ENCODE peak calls at places on chromosomes 13 and 19, in four cellular contexts. One of them, this sample, is unnamed. For H3K36me3, the result is how much of the 10 kb centered on the place peaks cover.

GRCh38 chr19:5563941-5564612 is 3.7 kb downstream of the TINCR start:
- DNase-seq in GM23338: no peak
- DNase-seq in heart right ventricle: no peak
- DNase-seq in mesendoderm: peak
- DNase-seq in this sample: no peak

GRCh38 chr13:36965767-36966166 is 33.4 kb downstream of the ALG5 start:
- DNase-seq in heart right ventricle: no peak
- DNase-seq in GM23338: no peak
- DNase-seq in mesendoderm: peak
- DNase-seq in this sample: no peak

GRCh38 chr13:67150608-67151007 is 79.5 kb downstream of the PCDH9 start:
- DNase-seq in mesendoderm: no peak
- DNase-seq in GM23338: no peak
- DNase-seq in heart right ventricle: no peak
- DNase-seq in this sample: no peak

GRCh38 chr13:87941244-87941643 is 270.1 kb downstream of the SLITRK5 start:
- DNase-seq in mesendoderm: no peak
- DNase-seq in GM23338: no peak
- DNase-seq in heart right ventricle: no peak
- DNase-seq in this sample: no peak

GRCh38 chr19:55018633-55019032 is 19.4 kb downstream of the GP6 start:
- DNase-seq in mesendoderm: no peak
- DNase-seq in GM23338: no peak
- DNase-seq in heart right ventricle: no peak
- DNase-seq in this sample: no peak

GRCh38 chr19:54154603-54155345 is 4.7 kb downstream of the LENG1 start:
- DNase-seq in mesendoderm: no peak
- DNase-seq in GM23338: no peak
- DNase-seq in heart right ventricle: no peak
- DNase-seq in this sample: no peak

GRCh38 chr13:88857256-88857655 is 1186.1 kb downstream of the SLITRK5 start:
- DNase-seq in heart right ventricle: no peak
- DNase-seq in mesendoderm: no peak
- DNase-seq in GM23338: no peak
- DNase-seq in this sample: no peak

GRCh38 chr13:77143325-77143907 is 116.5 kb upstream of the FBXL3 start:
- DNase-seq in mesendoderm: no peak
- DNase-seq in GM23338: no peak
- DNase-seq in heart right ventricle: no peak
- DNase-seq in this sample: no peak

GRCh38 chr19:33559996-33560395 is 38.4 kb upstream of the PEPD start:
- DNase-seq in heart right ventricle: no peak
- DNase-seq in GM23338: no peak
- DNase-seq in mesendoderm: no peak
- DNase-seq in this sample: no peak

GRCh38 chr19:3543150-3544053 is 4.4 kb downstream of the TEKTIP1 start:
- DNase-seq in mesendoderm: no peak
- DNase-seq in heart right ventricle: peak
- DNase-seq in GM23338: no peak
- DNase-seq in this sample: no peak

GRCh38 chr13:100513987-100514670 is 74.5 kb downstream of the GGACT start:
- DNase-seq in heart right ventricle: no peak
- DNase-seq in mesendoderm: no peak
- DNase-seq in GM23338: no peak
- DNase-seq in this sample: peak

GRCh38 chr19:55226788-55227187 is 1.8 kb downstream of the TMEM86B start:
- DNase-seq in heart right ventricle: no peak
- DNase-seq in mesendoderm: no peak
- DNase-seq in GM23338: no peak
- DNase-seq in this sample: peak

GRCh38 chr19:7658219-7658686 is 10.6 kb upstream of the RETN start:
- DNase-seq in GM23338: peak
- DNase-seq in heart right ventricle: no peak
- DNase-seq in mesendoderm: peak
- DNase-seq in this sample: peak

GRCh38 chr19:1069009-1069779 is 2.2 kb downstream of the ARHGAP45 start:
- DNase-seq in mesendoderm: no peak
- DNase-seq in GM23338: no peak
- DNase-seq in heart right ventricle: peak
- DNase-seq in this sample: no peak

GRCh38 chr19:33296473-33297060 is 5.8 kb downstream of the CEBPA start:
- DNase-seq in mesendoderm: no peak
- DNase-seq in heart right ventricle: no peak
- DNase-seq in GM23338: no peak
- DNase-seq in this sample: peak

GRCh38 chr13:113905018-113905417 is 41.1 kb upstream of the GAS6 start:
- DNase-seq in GM23338: no peak
- DNase-seq in heart right ventricle: no peak
- DNase-seq in mesendoderm: no peak
- DNase-seq in this sample: no peak

GRCh38 chr13:107441279-107441678 is 774.1 kb downstream of the LIG4 start:
- DNase-seq in GM23338: no peak
- DNase-seq in heart right ventricle: no peak
- DNase-seq in mesendoderm: no peak
- DNase-seq in this sample: no peak

GRCh38 chr19:11345122-11345752 is 831 bp downstream of the TMEM205 start:
- DNase-seq in GM23338: no peak
- DNase-seq in mesendoderm: no peak
- DNase-seq in heart right ventricle: no peak
- DNase-seq in this sample: peak

GRCh38 chr19:47848871-47849473 is 10.1 kb upstream of the TPRX2 start:
- DNase-seq in GM23338: peak
- DNase-seq in heart right ventricle: peak
- DNase-seq in mesendoderm: peak
- DNase-seq in this sample: peak

GRCh38 chr19:40623403-40624239 is 22.5 kb downstream of the LTBP4 start:
- DNase-seq in mesendoderm: peak
- DNase-seq in GM23338: peak
- DNase-seq in heart right ventricle: no peak
- DNase-seq in this sample: peak

GRCh38 chr13:108326318-108326717 is 56.8 kb downstream of the TNFSF13B start:
- DNase-seq in mesendoderm: peak
- DNase-seq in GM23338: peak
- DNase-seq in heart right ventricle: no peak
- DNase-seq in this sample: no peak

GRCh38 chr19:55179570-55180484 is at the start of gene SYT5:
- DNase-seq in GM23338: peak
- DNase-seq in mesendoderm: peak
- DNase-seq in heart right ventricle: peak
- DNase-seq in this sample: peak

GRCh38 chr19:12794936-12795335 is 3.6 kb downstream of the JUNB start:
- DNase-seq in GM23338: no peak
- DNase-seq in heart right ventricle: no peak
- DNase-seq in mesendoderm: no peak
- DNase-seq in this sample: no peak

GRCh38 chr13:51557875-51558604 is 26.2 kb upstream of the WDFY2 start:
- DNase-seq in heart right ventricle: no peak
- DNase-seq in mesendoderm: no peak
- DNase-seq in GM23338: no peak
- DNase-seq in this sample: no peak

GRCh38 chr13:50214514-50214913 is 199.3 kb downstream of the KCNRG start:
- DNase-seq in heart right ventricle: no peak
- DNase-seq in mesendoderm: no peak
- DNase-seq in GM23338: no peak
- DNase-seq in this sample: no peak

GRCh38 chr13:21014139-21014665 is 47.2 kb downstream of the LATS2 start:
- DNase-seq in GM23338: no peak
- DNase-seq in mesendoderm: no peak
- DNase-seq in heart right ventricle: no peak
- DNase-seq in this sample: no peak

GRCh38 chr19:44232867-44233266 is 20.5 kb downstream of the ZNF227 start:
- DNase-seq in mesendoderm: no peak
- DNase-seq in heart right ventricle: no peak
- DNase-seq in GM23338: no peak
- DNase-seq in this sample: no peak
- H3K36me3 ChIP-seq in mesendoderm: under half
- H3K36me3 ChIP-seq in heart right ventricle: under half
- H3K36me3 ChIP-seq in GM23338: half or more
- H3K36me3 ChIP-seq in this sample: under half

GRCh38 chr19:49894879-49895565 is 1.7 kb downstream of the IL4I1 start:
- DNase-seq in mesendoderm: no peak
- DNase-seq in GM23338: no peak
- DNase-seq in heart right ventricle: no peak
- DNase-seq in this sample: peak
- H3K36me3 ChIP-seq in mesendoderm: under half
- H3K36me3 ChIP-seq in GM23338: under half
- H3K36me3 ChIP-seq in heart right ventricle: under half
- H3K36me3 ChIP-seq in this sample: under half

DNA sequence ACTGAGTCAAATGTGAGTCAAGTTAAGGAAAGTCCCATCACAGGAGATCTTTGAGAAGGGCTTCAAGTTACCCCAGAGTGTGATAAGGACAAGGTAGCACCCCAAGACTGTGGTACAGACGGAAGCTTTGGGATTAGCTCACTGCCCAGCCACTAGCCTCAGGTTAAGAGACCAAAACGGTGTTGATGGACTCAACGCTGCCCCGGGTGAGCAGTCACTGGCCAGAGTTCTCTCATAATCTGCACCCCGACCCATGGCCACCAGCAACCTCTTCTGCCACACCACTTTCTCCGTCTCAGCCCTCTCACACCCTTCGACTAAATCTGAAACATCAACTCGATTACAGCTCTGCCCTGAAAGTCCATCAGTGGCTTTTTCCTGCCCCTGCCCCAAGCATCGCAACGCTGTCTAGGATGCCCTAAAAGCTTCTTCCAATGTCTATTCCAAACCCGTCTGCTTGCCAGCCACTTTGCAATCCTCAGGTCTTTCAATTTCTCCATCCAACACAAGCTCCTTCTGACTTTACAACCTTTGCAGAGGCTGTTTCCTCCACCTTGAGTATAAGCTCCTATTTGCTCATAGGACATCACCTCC is 5.6 kb downstream of the HNRNPL start:
- DNase-seq in heart right ventricle: no peak
- DNase-seq in GM23338: no peak
- DNase-seq in mesendoderm: no peak
- DNase-seq in this sample: peak
- H3K36me3 ChIP-seq in heart right ventricle: under half
- H3K36me3 ChIP-seq in GM23338: half or more
- H3K36me3 ChIP-seq in mesendoderm: half or more
- H3K36me3 ChIP-seq in this sample: half or more

GRCh38 chr13:102862624-102863210 is 16.9 kb downstream of the ERCC5 start:
- DNase-seq in heart right ventricle: no peak
- DNase-seq in GM23338: no peak
- DNase-seq in mesendoderm: no peak
- DNase-seq in this sample: no peak
- H3K36me3 ChIP-seq in heart right ventricle: under half
- H3K36me3 ChIP-seq in GM23338: under half
- H3K36me3 ChIP-seq in mesendoderm: under half
- H3K36me3 ChIP-seq in this sample: under half

DNA sequence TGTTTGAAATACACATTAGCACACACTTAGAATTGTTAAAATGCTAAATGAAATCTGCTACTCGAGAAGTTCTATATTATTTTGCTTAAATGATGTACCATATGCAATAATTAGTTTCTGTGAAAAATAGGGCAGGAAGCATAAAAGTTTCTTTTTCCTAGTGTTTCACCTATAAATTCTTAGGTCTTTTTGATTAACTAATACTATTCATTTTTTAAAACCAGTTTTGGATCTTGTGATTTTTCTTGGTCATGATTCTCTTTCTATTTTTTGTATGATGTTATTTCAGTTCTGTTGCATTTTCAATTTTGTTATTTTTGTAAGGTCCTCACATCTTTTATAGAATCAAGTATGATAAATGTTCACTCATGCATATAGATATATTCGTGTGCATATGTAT is 66.1 kb downstream of the URI1 start:
- DNase-seq in mesendoderm: no peak
- DNase-seq in GM23338: no peak
- DNase-seq in heart right ventricle: no peak
- DNase-seq in this sample: no peak
- H3K36me3 ChIP-seq in mesendoderm: under half
- H3K36me3 ChIP-seq in GM23338: under half
- H3K36me3 ChIP-seq in heart right ventricle: under half
- H3K36me3 ChIP-seq in this sample: under half

DNA sequence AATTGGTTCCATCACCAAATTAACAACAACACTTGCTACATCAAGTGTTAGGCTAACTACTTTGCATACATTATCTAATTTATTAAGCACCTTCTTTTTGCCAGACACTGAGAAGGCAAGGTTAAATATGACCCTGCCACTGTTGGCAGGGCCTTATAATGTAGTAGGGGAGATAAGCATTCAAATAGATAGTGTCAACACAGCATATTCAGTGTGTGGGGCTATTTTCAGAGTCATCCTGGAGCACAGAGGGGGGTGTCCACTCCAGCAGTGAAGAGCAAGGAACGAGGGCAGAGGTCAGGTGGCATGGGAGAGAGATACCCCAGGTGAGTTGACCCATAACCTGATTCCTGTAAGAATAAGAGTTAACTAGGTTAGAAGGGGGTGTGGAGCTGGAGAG is 121.6 kb downstream of the COG6 start:
- DNase-seq in heart right ventricle: no peak
- DNase-seq in GM23338: no peak
- DNase-seq in mesendoderm: peak
- DNase-seq in this sample: no peak
- H3K36me3 ChIP-seq in heart right ventricle: under half
- H3K36me3 ChIP-seq in GM23338: under half
- H3K36me3 ChIP-seq in mesendoderm: under half
- H3K36me3 ChIP-seq in this sample: under half